ENCODE peak calls at places on chromosomes 1 and 21, in four cellular contexts. U, D, M and K are unnamed samples.

GRCh38 chr1:30572192-30572591 is 151.2 kb downstream of the MATN1 start:
- ATAC-seq in U (no peak), D (no peak), M (no peak), K (no peak)

GRCh38 chr1:54325705-54326461 is 80.3 kb downstream of the SSBP3 start:
- ATAC-seq in U (no peak), D (no peak), M (no peak), K (no peak)

GRCh38 chr1:237851209-237851845 is 39.4 kb downstream of the ZP4 start:
- ATAC-seq in U (peak; percentile 44), D (no peak), M (peak; percentile 84), K (no peak)

GRCh38 chr1:82090104-82090503 is 289.4 kb downstream of the ADGRL2 start:
- ATAC-seq in U (no peak), D (no peak), M (no peak), K (no peak)

GRCh38 chr1:84632975-84633427 is 57.3 kb downstream of the SSX2IP start:
- ATAC-seq in U (no peak), D (peak; percentile 60), M (no peak), K (no peak)

GRCh38 chr21:41604583-41605041 is 96.7 kb upstream of the TMPRSS2 start:
- ATAC-seq in U (no peak), D (no peak), M (peak; percentile 72), K (no peak)

GRCh38 chr1:223724376-223724775 is 12.0 kb downstream of the CAPN2 start:
- ATAC-seq in U (no peak), D (no peak), M (no peak), K (no peak)

GRCh38 chr1:16181887-16182719 is 26.2 kb upstream of the EPHA2 start:
- ATAC-seq in U (peak; percentile 89), D (peak; percentile 92), M (peak; percentile 96), K (peak; percentile 96)

GRCh38 chr21:15051652-15052554 is 12.9 kb downstream of the NRIP1 start:
- ATAC-seq in U (peak; percentile 43), D (no peak), M (no peak), K (no peak)

GRCh38 chr1:65049941-65050713 is 83.8 kb upstream of the JAK1 start:
- ATAC-seq in U (no peak), D (no peak), M (no peak), K (peak; percentile 12)

GRCh38 chr1:64133036-64133435 is 70.4 kb upstream of the UBE2U start:
- ATAC-seq in U (no peak), D (peak; percentile 75), M (no peak), K (no peak)

GRCh38 chr1:176494436-176494835 is 31.5 kb downstream of the PAPPA2 start:
- ATAC-seq in U (no peak), D (peak; percentile 40), M (no peak), K (no peak)

GRCh38 chr1:155135416-155136197 is at the start of gene SLC50A1:
- ATAC-seq in U (peak; percentile 81), D (peak; percentile 96), M (peak; percentile 83), K (peak; percentile 92)

GRCh38 chr1:243596441-243597183 is 253.4 kb downstream of the AKT3 start:
- ATAC-seq in U (no peak), D (peak; percentile 77), M (no peak), K (no peak)

GRCh38 chr1:11822091-11822490 is 16.1 kb downstream of the CLCN6 start:
- ATAC-seq in U (no peak), D (no peak), M (no peak), K (no peak)

GRCh38 chr1:67313934-67314671 is 6.4 kb downstream of the IL12RB2 start:
- ATAC-seq in U (no peak), D (no peak), M (no peak), K (no peak)

GRCh38 chr1:209398330-209398991 is 185.1 kb upstream of the CAMK1G start:
- ATAC-seq in U (no peak), D (peak; percentile 79), M (peak; percentile 83), K (peak; percentile 68)

GRCh38 chr1:115793162-115793561 is 24.6 kb upstream of the CASQ2 start:
- ATAC-seq in U (peak; percentile 44), D (no peak), M (no peak), K (no peak)

GRCh38 chr1:45887156-45887842 is 83.9 kb downstream of the MAST2 start:
- ATAC-seq in U (peak; percentile 65), D (no peak), M (no peak), K (no peak)

GRCh38 chr1:117070124-117070523 is 10.0 kb downstream of the TTF2 start:
- ATAC-seq in U (no peak), D (no peak), M (no peak), K (no peak)

GRCh38 chr1:110436635-110437034 is 14.3 kb upstream of the PROK1 start:
- ATAC-seq in U (no peak), D (no peak), M (no peak), K (no peak)

GRCh38 chr1:65459397-65459768 is 38.9 kb downstream of the LEPR start:
- ATAC-seq in U (peak; percentile 75), D (peak; percentile 31), M (peak; percentile 88), K (no peak)

GRCh38 chr1:19208710-19209438 is 1.2 kb downstream of the UBR4 start:
- ATAC-seq in U (no peak), D (no peak), M (no peak), K (no peak)

GRCh38 chr1:230728710-230729392 is 14.9 kb upstream of the AGT start:
- ATAC-seq in U (peak; percentile 94), D (peak; percentile 26), M (peak; percentile 85), K (peak; percentile 46)

GRCh38 chr1:8343044-8343443 is 25.1 kb downstream of the SLC45A1 start:
- ATAC-seq in U (peak; percentile 17), D (no peak), M (no peak), K (peak; percentile 30)

GRCh38 chr1:186958520-186958919 is 129.8 kb downstream of the PLA2G4A start:
- ATAC-seq in U (no peak), D (no peak), M (no peak), K (no peak)

GRCh38 chr1:207791290-207791689 is 39.4 kb downstream of the CD46 start:
- ATAC-seq in U (no peak), D (no peak), M (no peak), K (no peak)

GRCh38 chr1:198837276-198838021 is 198.6 kb downstream of the PTPRC start:
- ATAC-seq in U (no peak), D (no peak), M (no peak), K (no peak)

GRCh38 chr1:38018864-38019343 is 6.4 kb downstream of the UTP11 start:
- ATAC-seq in U (peak; percentile 54), D (peak; percentile 47), M (no peak), K (no peak)

GRCh38 chr1:198825254-198825653 is 186.4 kb downstream of the PTPRC start:
- ATAC-seq in U (no peak), D (no peak), M (no peak), K (no peak)

GRCh38 chr1:26155370-26156284 is 3.3 kb upstream of the FAM110D start:
- ATAC-seq in U (no peak), D (no peak), M (peak; percentile 10), K (peak; percentile 54)

DNA sequence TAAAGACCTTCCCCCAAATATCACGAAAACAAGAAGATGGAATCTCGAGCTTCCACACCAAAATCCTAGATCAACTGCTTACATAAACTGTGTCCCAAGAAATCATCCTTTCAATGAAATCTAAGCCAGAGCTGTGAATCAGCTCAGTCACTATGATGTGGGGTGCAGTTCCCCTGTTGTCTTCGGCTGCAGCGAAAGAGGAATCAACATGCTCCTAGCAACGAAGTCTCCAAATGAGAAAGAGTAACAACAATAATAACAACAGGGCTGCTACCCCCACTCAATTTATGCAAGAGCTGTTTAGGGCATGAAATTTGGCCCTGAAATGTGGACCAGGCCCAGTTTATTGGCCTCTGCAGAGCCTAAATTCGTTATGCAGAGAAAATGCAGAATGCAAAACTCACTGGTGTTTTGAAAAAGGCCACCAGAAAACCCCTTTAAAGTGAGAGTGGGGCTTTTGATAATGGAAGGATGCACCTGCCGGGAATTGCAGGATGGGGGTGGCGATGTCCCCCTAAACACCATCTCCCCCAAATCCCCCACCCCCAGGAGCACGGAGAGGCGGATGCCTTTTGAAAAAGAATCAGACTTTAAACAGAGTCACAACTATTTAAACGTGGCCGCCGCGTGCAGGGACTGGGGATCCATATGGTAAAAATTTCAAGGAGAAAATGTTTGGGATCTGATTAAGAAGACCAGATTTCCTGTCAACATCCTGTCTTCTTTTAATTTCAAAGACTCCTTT is 2.0 kb downstream of the RUNX3 start:
- ATAC-seq in U (no peak), D (no peak), M (no peak), K (no peak)
- H3K27me3 ChIP-seq in U (peaks cover 83% of the 10 kb centered on the region), D (peaks cover 16% of the 10 kb centered on the region), M (peaks cover 87% of the 10 kb centered on the region), K (peaks cover 100% of the 10 kb centered on the region)

DNA sequence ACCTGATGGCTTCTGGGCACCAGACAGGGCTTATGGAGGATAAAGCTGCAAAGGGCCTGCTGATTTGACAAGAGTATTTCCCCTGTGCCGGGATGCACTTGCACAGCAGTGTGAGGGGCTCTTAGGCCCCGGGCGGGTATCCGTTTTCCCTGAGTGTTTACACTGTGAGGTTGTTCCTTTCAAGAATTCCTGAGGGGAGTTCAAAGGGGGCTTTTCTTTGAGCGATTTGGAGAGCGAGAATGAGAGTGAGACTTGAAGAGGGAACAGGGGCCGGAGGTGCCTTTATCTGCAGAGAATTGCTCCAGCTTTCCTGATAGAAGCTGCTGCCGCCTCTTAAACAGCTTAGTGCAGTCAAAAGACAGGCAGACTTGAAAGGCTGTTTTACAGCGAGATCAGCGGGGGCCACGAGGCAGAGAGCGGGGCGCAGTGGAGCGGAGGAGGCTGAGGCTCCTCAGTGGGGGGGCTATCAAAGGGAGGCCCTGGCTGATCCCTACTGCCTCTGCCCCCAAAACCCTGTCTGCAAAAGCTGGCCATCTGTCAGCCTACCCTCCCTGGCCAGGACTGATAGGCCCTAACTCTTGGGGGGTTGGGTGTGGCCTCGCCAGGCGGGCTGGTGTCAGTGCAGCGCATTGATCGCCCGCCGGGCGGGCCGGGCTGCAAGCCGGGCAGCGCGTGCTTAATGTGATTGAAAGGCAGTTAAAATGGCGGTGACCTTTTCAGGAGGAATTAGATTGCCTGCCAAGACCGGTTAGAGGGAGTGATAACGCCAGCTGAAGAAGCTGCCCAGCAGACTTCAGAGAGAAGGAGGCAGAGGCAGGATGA is 36.5 kb downstream of the TMEM53 start:
- ATAC-seq in U (no peak), D (no peak), M (no peak), K (no peak)
- TF ChIP-seq POLR2AphosphoS5 in U (no peak), D (no peak), M (no peak), K (no peak)

GRCh38 chr1:228085287-228085926 is 2.9 kb downstream of the ARF1 start:
- ATAC-seq in U (peak; percentile 7), D (peak; percentile 18), M (no peak), K (no peak)
- H3K4me1 ChIP-seq in U (peaks cover 72% of the 10 kb centered on the region), D (peaks cover 80% of the 10 kb centered on the region), M (peaks cover 23% of the 10 kb centered on the region), K (peaks cover 70% of the 10 kb centered on the region)

DNA sequence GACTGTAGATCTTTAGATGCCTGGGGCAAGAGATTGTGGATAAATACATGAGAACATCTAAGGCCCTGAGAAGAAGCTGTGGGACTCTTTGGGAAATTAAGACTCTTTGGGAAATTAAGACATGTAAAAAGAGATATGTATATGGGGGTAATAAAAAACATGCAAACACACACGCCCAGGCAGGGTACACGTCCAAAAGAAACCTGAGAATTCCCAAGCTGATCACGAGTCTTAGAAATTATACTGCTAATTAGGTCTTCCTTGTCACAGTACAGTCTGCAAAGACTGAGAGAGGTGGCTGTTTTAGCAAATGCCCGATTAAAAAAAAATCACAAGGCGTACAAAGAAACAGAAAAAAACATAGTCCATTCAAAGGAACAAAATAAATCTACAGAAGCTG is 39.3 kb upstream of the ERO1B start:
- ATAC-seq in U (no peak), D (no peak), M (no peak), K (no peak)
- H3K27me3 ChIP-seq in U (no peaks in the 10 kb centered on the region), D (no peaks in the 10 kb centered on the region), M (no peaks in the 10 kb centered on the region), K (no peaks in the 10 kb centered on the region)

DNA sequence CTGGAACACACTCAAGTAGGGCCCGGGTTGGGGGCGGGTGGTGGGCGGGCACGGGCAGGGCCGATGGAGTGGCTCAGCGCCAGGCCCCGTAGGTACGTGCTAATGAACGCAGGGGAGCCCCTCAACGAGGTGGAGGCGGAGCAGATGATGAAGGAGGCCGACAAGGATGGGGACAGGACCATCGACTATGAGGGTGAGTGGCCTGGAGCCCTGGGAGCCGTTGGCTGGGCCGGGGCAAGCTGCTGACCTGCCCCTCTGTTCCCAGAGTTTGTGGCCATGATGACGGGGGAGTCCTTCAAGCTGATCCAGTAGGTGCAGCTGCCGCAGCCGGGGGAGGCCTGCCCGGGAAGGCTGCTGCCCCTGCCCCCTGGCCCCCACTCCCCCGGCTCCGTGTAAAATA is 1.8 kb downstream of the CALML6 start:
- ATAC-seq in U (no peak), D (no peak), M (no peak), K (no peak)
- TF ChIP-seq POLR2AphosphoS5 in U (no peak), D (no peak), M (no peak), K (no peak)